ENCODE peak calls at places on chromosomes 7 and 10, in five cellular contexts. One of them, this sample, is unnamed.

GRCh38 chr7:30682131-30683083 is at the start of gene CRHR2:
- DNase-seq in cardiac fibroblast: no peak
- DNase-seq in PC-3: no peak
- DNase-seq in GM23248: peak
- DNase-seq in CD8-positive, alpha-beta memory T cell: peak
- DNase-seq in this sample: no peak

GRCh38 chr7:51148216-51148615 is 168.4 kb downstream of the COBL start:
- DNase-seq in cardiac fibroblast: no peak
- DNase-seq in PC-3: no peak
- DNase-seq in GM23248: no peak
- DNase-seq in CD8-positive, alpha-beta memory T cell: no peak
- DNase-seq in this sample: no peak

GRCh38 chr7:103914147-103914899 is 75.1 kb downstream of the RELN start:
- DNase-seq in cardiac fibroblast: no peak
- DNase-seq in PC-3: no peak
- DNase-seq in GM23248: no peak
- DNase-seq in CD8-positive, alpha-beta memory T cell: no peak
- DNase-seq in this sample: no peak

GRCh38 chr10:76717141-76717540 is 920.5 kb downstream of the KCNMA1 start:
- DNase-seq in cardiac fibroblast: peak
- DNase-seq in PC-3: peak
- DNase-seq in GM23248: peak
- DNase-seq in CD8-positive, alpha-beta memory T cell: no peak
- DNase-seq in this sample: peak

GRCh38 chr10:25304606-25305005 is 129.8 kb downstream of the GPR158 start:
- DNase-seq in cardiac fibroblast: no peak
- DNase-seq in PC-3: peak
- DNase-seq in GM23248: no peak
- DNase-seq in CD8-positive, alpha-beta memory T cell: no peak
- DNase-seq in this sample: peak

GRCh38 chr7:7257899-7258692 is 75.8 kb downstream of the C1GALT1 start:
- DNase-seq in cardiac fibroblast: no peak
- DNase-seq in PC-3: peak
- DNase-seq in GM23248: no peak
- DNase-seq in CD8-positive, alpha-beta memory T cell: peak
- DNase-seq in this sample: peak

GRCh38 chr10:18157909-18158308 is 17.7 kb downstream of the CACNB2 start:
- DNase-seq in cardiac fibroblast: peak
- DNase-seq in PC-3: peak
- DNase-seq in GM23248: peak
- DNase-seq in CD8-positive, alpha-beta memory T cell: no peak
- DNase-seq in this sample: peak

GRCh38 chr7:5541087-5541992 is 117.7 kb upstream of the TNRC18 start:
- DNase-seq in cardiac fibroblast: no peak
- DNase-seq in PC-3: no peak
- DNase-seq in GM23248: no peak
- DNase-seq in CD8-positive, alpha-beta memory T cell: no peak
- DNase-seq in this sample: no peak

GRCh38 chr7:37833107-37833817 is 15.1 kb upstream of the NME8 start:
- DNase-seq in cardiac fibroblast: peak
- DNase-seq in PC-3: peak
- DNase-seq in GM23248: peak
- DNase-seq in CD8-positive, alpha-beta memory T cell: peak
- DNase-seq in this sample: peak
- H3K4me3 ChIP-seq in cardiac fibroblast: no peak
- H3K4me3 ChIP-seq in PC-3: peak
- H3K4me3 ChIP-seq in GM23248: peak
- H3K4me3 ChIP-seq in CD8-positive, alpha-beta memory T cell: peak
- H3K4me3 ChIP-seq in this sample: no peak

GRCh38 chr10:60353519-60354258 is 36.0 kb downstream of the ANK3 start:
- DNase-seq in cardiac fibroblast: peak
- DNase-seq in PC-3: no peak
- DNase-seq in GM23248: no peak
- DNase-seq in CD8-positive, alpha-beta memory T cell: no peak
- DNase-seq in this sample: no peak
- H3K4me3 ChIP-seq in cardiac fibroblast: no peak
- H3K4me3 ChIP-seq in PC-3: no peak
- H3K4me3 ChIP-seq in GM23248: no peak
- H3K4me3 ChIP-seq in CD8-positive, alpha-beta memory T cell: no peak
- H3K4me3 ChIP-seq in this sample: no peak

GRCh38 chr10:49760789-49761188 is 1.3 kb downstream of the OGDHL start:
- DNase-seq in cardiac fibroblast: no peak
- DNase-seq in PC-3: no peak
- DNase-seq in GM23248: no peak
- DNase-seq in CD8-positive, alpha-beta memory T cell: no peak
- DNase-seq in this sample: no peak

GRCh38 chr10:49761201-49761788 is 828 bp downstream of the OGDHL start:
- DNase-seq in cardiac fibroblast: no peak
- DNase-seq in PC-3: no peak
- DNase-seq in GM23248: no peak
- DNase-seq in CD8-positive, alpha-beta memory T cell: no peak
- DNase-seq in this sample: no peak

GRCh38 chr10:49759787-49760551 is 2.2 kb downstream of the OGDHL start:
- DNase-seq in cardiac fibroblast: no peak
- DNase-seq in PC-3: no peak
- DNase-seq in GM23248: no peak
- DNase-seq in CD8-positive, alpha-beta memory T cell: no peak
- DNase-seq in this sample: no peak

GRCh38 chr10:49761789-49762565 is at the start of gene OGDHL:
- DNase-seq in cardiac fibroblast: peak
- DNase-seq in PC-3: peak
- DNase-seq in GM23248: peak
- DNase-seq in CD8-positive, alpha-beta memory T cell: peak
- DNase-seq in this sample: peak

DNA sequence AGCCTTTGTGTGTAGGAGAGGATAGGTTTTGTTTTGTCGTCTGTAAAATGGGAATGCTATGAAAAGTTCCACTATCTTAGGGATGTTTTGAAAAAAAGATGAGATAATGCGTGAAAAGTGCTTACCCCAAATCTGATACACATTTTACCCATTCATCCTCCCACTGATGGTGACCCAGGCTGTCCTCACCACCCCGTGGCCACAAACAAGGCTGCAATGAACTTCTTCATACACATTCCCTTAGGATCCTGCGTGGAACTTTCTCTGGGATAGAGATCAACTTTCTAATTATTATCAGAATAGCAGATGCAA is 399 bp upstream of the OGDHL start:
- DNase-seq in cardiac fibroblast: no peak
- DNase-seq in PC-3: no peak
- DNase-seq in GM23248: no peak
- DNase-seq in CD8-positive, alpha-beta memory T cell: no peak
- DNase-seq in this sample: no peak
- H3K4me3 ChIP-seq in cardiac fibroblast: no peak
- H3K4me3 ChIP-seq in PC-3: peak
- H3K4me3 ChIP-seq in GM23248: peak
- H3K4me3 ChIP-seq in CD8-positive, alpha-beta memory T cell: no peak
- H3K4me3 ChIP-seq in this sample: no peak

DNA sequence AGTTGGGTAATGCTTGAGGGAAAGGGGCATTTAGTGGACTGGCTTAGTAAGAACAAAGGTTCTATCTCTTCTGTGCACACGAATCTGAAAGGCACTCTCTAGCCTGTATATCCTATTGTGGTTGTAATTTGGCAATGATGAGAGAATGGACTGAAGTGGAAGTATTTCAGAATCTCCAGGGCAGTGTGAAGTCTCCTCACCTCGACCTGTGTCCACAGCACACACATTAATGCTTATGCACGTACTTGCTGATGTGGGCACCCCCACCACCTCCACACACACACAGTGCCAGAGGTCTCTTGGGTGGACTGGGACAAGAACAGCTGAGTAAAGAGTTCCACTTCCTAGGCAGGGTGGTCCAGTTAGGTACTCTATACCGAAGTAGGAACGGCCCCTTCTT is 6.9 kb downstream of the SMC3 start:
- DNase-seq in cardiac fibroblast: no peak
- DNase-seq in PC-3: no peak
- DNase-seq in GM23248: no peak
- DNase-seq in CD8-positive, alpha-beta memory T cell: no peak
- DNase-seq in this sample: no peak
- H3K4me3 ChIP-seq in cardiac fibroblast: no peak
- H3K4me3 ChIP-seq in PC-3: no peak
- H3K4me3 ChIP-seq in GM23248: no peak
- H3K4me3 ChIP-seq in CD8-positive, alpha-beta memory T cell: no peak
- H3K4me3 ChIP-seq in this sample: no peak

DNA sequence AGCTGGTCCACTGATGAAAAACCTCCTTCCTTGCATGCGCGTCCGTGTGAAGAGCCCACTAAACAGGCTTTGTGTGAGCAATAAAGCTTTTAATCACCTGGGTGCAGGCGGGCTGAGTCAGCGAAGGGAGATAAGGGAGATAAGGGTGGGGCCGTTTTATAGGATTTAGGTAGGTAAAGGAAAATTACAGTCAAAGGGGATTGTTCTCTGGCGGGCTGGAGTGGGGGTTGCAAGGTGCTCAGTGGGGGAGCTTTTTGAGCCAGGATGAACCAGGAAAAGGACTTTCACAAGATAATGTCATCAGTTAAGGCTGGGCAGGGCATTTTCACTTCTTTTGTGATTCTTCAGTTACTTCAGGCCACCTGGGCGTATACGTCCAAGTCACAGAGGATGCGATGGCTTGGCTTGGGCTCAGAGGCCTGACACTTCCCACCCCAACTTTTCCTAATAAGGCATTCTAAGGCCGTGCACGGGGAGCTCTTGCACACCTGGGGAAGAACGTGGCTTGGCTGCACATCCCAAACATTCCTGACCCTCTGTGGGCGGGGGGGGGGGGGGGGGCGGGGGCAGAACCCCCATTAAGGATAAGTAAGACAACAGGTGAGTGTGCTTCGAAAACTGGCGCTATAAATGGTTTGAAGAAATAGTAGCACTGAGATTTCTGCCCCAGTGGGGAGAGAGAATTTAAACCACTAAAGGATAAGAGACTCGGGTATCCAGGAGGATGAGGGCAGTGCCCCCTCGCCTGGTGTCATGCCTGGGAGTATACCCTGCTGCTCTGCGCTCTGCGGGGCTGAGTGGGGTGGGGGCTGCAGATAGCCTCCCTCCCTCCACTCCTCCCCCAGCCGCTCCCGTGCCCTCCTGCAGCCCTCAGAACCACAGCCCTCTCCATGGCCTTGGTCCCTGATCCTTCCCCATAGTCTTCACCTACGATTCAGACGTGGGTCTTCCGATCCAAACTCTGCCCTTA is 217.6 kb downstream of the MLLT10 start:
- DNase-seq in cardiac fibroblast: no peak
- DNase-seq in PC-3: peak
- DNase-seq in GM23248: no peak
- DNase-seq in CD8-positive, alpha-beta memory T cell: no peak
- DNase-seq in this sample: no peak
- H3K4me3 ChIP-seq in cardiac fibroblast: no peak
- H3K4me3 ChIP-seq in PC-3: no peak
- H3K4me3 ChIP-seq in GM23248: no peak
- H3K4me3 ChIP-seq in CD8-positive, alpha-beta memory T cell: no peak
- H3K4me3 ChIP-seq in this sample: no peak

GRCh38 chr7:98418271-98418635 is 17.4 kb upstream of the BAIAP2L1 start:
- DNase-seq in cardiac fibroblast: peak
- DNase-seq in PC-3: peak
- DNase-seq in GM23248: peak
- DNase-seq in CD8-positive, alpha-beta memory T cell: no peak
- DNase-seq in this sample: peak
- H3K4me3 ChIP-seq in cardiac fibroblast: no peak
- H3K4me3 ChIP-seq in PC-3: no peak
- H3K4me3 ChIP-seq in GM23248: no peak
- H3K4me3 ChIP-seq in CD8-positive, alpha-beta memory T cell: no peak
- H3K4me3 ChIP-seq in this sample: no peak